ENCODE peak calls at places on chromosomes 13 and 19, in four cellular contexts. One of them, this sample, is unnamed.

GRCh38 chr19:53172892-53173291 is 14.0 kb upstream of the ZNF347 start:
- DNase-seq in transverse colon: no peak
- DNase-seq in heart right ventricle: no peak
- DNase-seq in Peyer's patch: no peak
- DNase-seq in this sample: no peak

GRCh38 chr19:33040994-33041827 is 23.5 kb downstream of the RHPN2 start:
- DNase-seq in transverse colon: peak
- DNase-seq in heart right ventricle: no peak
- DNase-seq in Peyer's patch: peak
- DNase-seq in this sample: no peak

GRCh38 chr19:15200575-15201364 is at the start of gene NOTCH3:
- DNase-seq in transverse colon: no peak
- DNase-seq in heart right ventricle: peak
- DNase-seq in Peyer's patch: no peak
- DNase-seq in this sample: no peak

GRCh38 chr19:27867981-27868380 is 1345.0 kb downstream of the UQCRFS1 start:
- DNase-seq in transverse colon: no peak
- DNase-seq in heart right ventricle: no peak
- DNase-seq in Peyer's patch: no peak
- DNase-seq in this sample: no peak

GRCh38 chr19:32718286-32718685 is 1.3 kb upstream of the TDRD12 start:
- DNase-seq in transverse colon: no peak
- DNase-seq in heart right ventricle: no peak
- DNase-seq in Peyer's patch: no peak
- DNase-seq in this sample: no peak

GRCh38 chr13:52003551-52003950 is 7.7 kb downstream of the ATP7B start:
- DNase-seq in transverse colon: peak
- DNase-seq in heart right ventricle: no peak
- DNase-seq in Peyer's patch: no peak
- DNase-seq in this sample: no peak

GRCh38 chr13:76594435-76594834 is 291.8 kb downstream of the KCTD12 start:
- DNase-seq in transverse colon: no peak
- DNase-seq in heart right ventricle: no peak
- DNase-seq in Peyer's patch: no peak
- DNase-seq in this sample: no peak

GRCh38 chr13:59478908-59479307 is 684.8 kb downstream of the DIAPH3 start:
- DNase-seq in transverse colon: no peak
- DNase-seq in heart right ventricle: no peak
- DNase-seq in Peyer's patch: no peak
- DNase-seq in this sample: no peak

GRCh38 chr19:662207-662961 is 630 bp downstream of the RNF126 start:
- DNase-seq in transverse colon: peak
- DNase-seq in heart right ventricle: no peak
- DNase-seq in Peyer's patch: peak
- DNase-seq in this sample: no peak

GRCh38 chr19:3162418-3163229 is 15.9 kb upstream of the S1PR4 start:
- DNase-seq in transverse colon: no peak
- DNase-seq in heart right ventricle: no peak
- DNase-seq in Peyer's patch: no peak
- DNase-seq in this sample: no peak

GRCh38 chr13:113155201-113155600 is 3.2 kb upstream of the PROZ start:
- DNase-seq in transverse colon: no peak
- DNase-seq in heart right ventricle: no peak
- DNase-seq in Peyer's patch: no peak
- DNase-seq in this sample: no peak

GRCh38 chr19:12706332-12706718 is 9.9 kb upstream of the FBXW9 start:
- DNase-seq in transverse colon: no peak
- DNase-seq in heart right ventricle: no peak
- DNase-seq in Peyer's patch: no peak
- DNase-seq in this sample: no peak

GRCh38 chr19:49336482-49337266 is 1.5 kb downstream of the CD37 start:
- DNase-seq in transverse colon: no peak
- DNase-seq in heart right ventricle: no peak
- DNase-seq in Peyer's patch: no peak
- DNase-seq in this sample: no peak

GRCh38 chr13:20411638-20412342 is 113.9 kb downstream of the CRYL1 start:
- DNase-seq in transverse colon: no peak
- DNase-seq in heart right ventricle: no peak
- DNase-seq in Peyer's patch: no peak
- DNase-seq in this sample: no peak

GRCh38 chr19:56139847-56140582 is 1.1 kb upstream of the ZNF444 start:
- DNase-seq in transverse colon: no peak
- DNase-seq in heart right ventricle: no peak
- DNase-seq in Peyer's patch: no peak
- DNase-seq in this sample: no peak

GRCh38 chr19:49020342-49020741 is 3.5 kb upstream of the LHB start:
- DNase-seq in transverse colon: no peak
- DNase-seq in heart right ventricle: no peak
- DNase-seq in Peyer's patch: no peak
- DNase-seq in this sample: no peak

GRCh38 chr19:32318884-32319520 is 26.4 kb upstream of the ZNF507 start:
- DNase-seq in transverse colon: no peak
- DNase-seq in heart right ventricle: no peak
- DNase-seq in Peyer's patch: no peak
- DNase-seq in this sample: no peak

GRCh38 chr19:39677931-39678889 is 22.5 kb downstream of the LGALS16 start:
- DNase-seq in transverse colon: no peak
- DNase-seq in heart right ventricle: no peak
- DNase-seq in Peyer's patch: no peak
- DNase-seq in this sample: peak

GRCh38 chr13:34411881-34412280 is 530.2 kb upstream of the NBEA start:
- DNase-seq in transverse colon: no peak
- DNase-seq in heart right ventricle: no peak
- DNase-seq in Peyer's patch: no peak
- DNase-seq in this sample: no peak

GRCh38 chr13:47611664-47612288 is 389.3 kb downstream of the SUCLA2 start:
- DNase-seq in transverse colon: no peak
- DNase-seq in heart right ventricle: no peak
- DNase-seq in Peyer's patch: no peak
- DNase-seq in this sample: no peak

GRCh38 chr13:100428966-100429365 is 159.6 kb downstream of the GGACT start:
- DNase-seq in transverse colon: no peak
- DNase-seq in heart right ventricle: no peak
- DNase-seq in Peyer's patch: no peak
- DNase-seq in this sample: peak

GRCh38 chr19:50882188-50882587 is 8.9 kb downstream of the KLK2 start:
- DNase-seq in transverse colon: no peak
- DNase-seq in heart right ventricle: no peak
- DNase-seq in Peyer's patch: no peak
- DNase-seq in this sample: no peak

GRCh38 chr13:41411536-41411935 is 45.8 kb upstream of the RGCC start:
- DNase-seq in transverse colon: no peak
- DNase-seq in heart right ventricle: peak
- DNase-seq in Peyer's patch: no peak
- DNase-seq in this sample: no peak

GRCh38 chr13:73989244-73989843 is 144.9 kb downstream of the KLF12 start:
- DNase-seq in transverse colon: no peak
- DNase-seq in heart right ventricle: no peak
- DNase-seq in Peyer's patch: no peak
- DNase-seq in this sample: peak

GRCh38 chr19:41997851-41998229 is 3.8 kb upstream of the ATP1A3 start:
- DNase-seq in transverse colon: no peak
- DNase-seq in heart right ventricle: no peak
- DNase-seq in Peyer's patch: no peak
- DNase-seq in this sample: no peak

GRCh38 chr13:101455863-101456262 is 3.4 kb downstream of the ITGBL1 start:
- DNase-seq in transverse colon: no peak
- DNase-seq in heart right ventricle: no peak
- DNase-seq in Peyer's patch: no peak
- DNase-seq in this sample: no peak

GRCh38 chr19:12952488-12953455 is 4.3 kb downstream of the GADD45GIP1 start:
- DNase-seq in transverse colon: no peak
- DNase-seq in heart right ventricle: peak
- DNase-seq in Peyer's patch: no peak
- DNase-seq in this sample: peak

This sample was measured in NCI-H1092 treated with DMSO at 0.1 percent for 48 hours.